ENCODE peak calls at places on chromosomes 2 and 18, in eight cellular contexts. One of them, this sample, is unnamed. For H3K4me1, the result is how much of the 10 kb centered on the place peaks cover.

GRCh38 chr2:37885329-37885993 is 39.6 kb upstream of the RMDN2 start:
- DNase-seq in IMR-90: no peak
- DNase-seq in left ventricle myocardium inferior: no peak
- DNase-seq in HCT116: no peak
- DNase-seq in cardiac muscle cell: no peak
- DNase-seq in adrenal gland: no peak
- DNase-seq in body of pancreas: no peak
- DNase-seq in CD8-positive, alpha-beta memory T cell: no peak
- DNase-seq in this sample: no peak

GRCh38 chr2:30149513-30149912 is 2.7 kb downstream of the YPEL5 start:
- DNase-seq in body of pancreas: no peak
- DNase-seq in IMR-90: no peak
- DNase-seq in cardiac muscle cell: peak
- DNase-seq in CD8-positive, alpha-beta memory T cell: peak
- DNase-seq in adrenal gland: no peak
- DNase-seq in left ventricle myocardium inferior: no peak
- DNase-seq in HCT116: no peak
- DNase-seq in this sample: no peak

GRCh38 chr2:74291891-74292621 is 51.2 kb downstream of the SLC4A5 start:
- DNase-seq in IMR-90: no peak
- DNase-seq in adrenal gland: no peak
- DNase-seq in CD8-positive, alpha-beta memory T cell: no peak
- DNase-seq in cardiac muscle cell: no peak
- DNase-seq in body of pancreas: no peak
- DNase-seq in left ventricle myocardium inferior: no peak
- DNase-seq in HCT116: no peak
- DNase-seq in this sample: no peak

GRCh38 chr18:3605562-3606443 is 155.8 kb downstream of the TGIF1 start:
- DNase-seq in cardiac muscle cell: no peak
- DNase-seq in IMR-90: peak
- DNase-seq in body of pancreas: no peak
- DNase-seq in left ventricle myocardium inferior: no peak
- DNase-seq in CD8-positive, alpha-beta memory T cell: peak
- DNase-seq in HCT116: no peak
- DNase-seq in adrenal gland: no peak
- DNase-seq in this sample: no peak

GRCh38 chr2:41698787-41699422 is 348.9 kb upstream of the PKDCC start:
- DNase-seq in IMR-90: no peak
- DNase-seq in body of pancreas: no peak
- DNase-seq in adrenal gland: peak
- DNase-seq in CD8-positive, alpha-beta memory T cell: no peak
- DNase-seq in left ventricle myocardium inferior: peak
- DNase-seq in cardiac muscle cell: peak
- DNase-seq in HCT116: no peak
- DNase-seq in this sample: no peak

GRCh38 chr2:32009479-32010256 is 1.1 kb downstream of the MEMO1 start:
- DNase-seq in HCT116: no peak
- DNase-seq in adrenal gland: peak
- DNase-seq in cardiac muscle cell: peak
- DNase-seq in IMR-90: no peak
- DNase-seq in body of pancreas: peak
- DNase-seq in CD8-positive, alpha-beta memory T cell: peak
- DNase-seq in left ventricle myocardium inferior: peak
- DNase-seq in this sample: no peak

GRCh38 chr2:181896286-181896685 is 4.8 kb downstream of the ITPRID2 start:
- DNase-seq in body of pancreas: no peak
- DNase-seq in CD8-positive, alpha-beta memory T cell: no peak
- DNase-seq in cardiac muscle cell: no peak
- DNase-seq in HCT116: no peak
- DNase-seq in left ventricle myocardium inferior: no peak
- DNase-seq in adrenal gland: no peak
- DNase-seq in IMR-90: no peak
- DNase-seq in this sample: no peak

GRCh38 chr18:44696892-44697291 is 16.2 kb downstream of the SETBP1 start:
- DNase-seq in left ventricle myocardium inferior: no peak
- DNase-seq in HCT116: no peak
- DNase-seq in cardiac muscle cell: peak
- DNase-seq in adrenal gland: no peak
- DNase-seq in IMR-90: no peak
- DNase-seq in CD8-positive, alpha-beta memory T cell: no peak
- DNase-seq in body of pancreas: peak
- DNase-seq in this sample: no peak

GRCh38 chr2:128379021-128380005 is 60.6 kb upstream of the HS6ST1 start:
- DNase-seq in left ventricle myocardium inferior: peak
- DNase-seq in adrenal gland: no peak
- DNase-seq in cardiac muscle cell: no peak
- DNase-seq in body of pancreas: peak
- DNase-seq in HCT116: no peak
- DNase-seq in IMR-90: peak
- DNase-seq in CD8-positive, alpha-beta memory T cell: no peak
- DNase-seq in this sample: peak

GRCh38 chr2:56018202-56018601 is 94.6 kb upstream of the EFEMP1 start:
- DNase-seq in body of pancreas: peak
- DNase-seq in cardiac muscle cell: no peak
- DNase-seq in CD8-positive, alpha-beta memory T cell: no peak
- DNase-seq in HCT116: no peak
- DNase-seq in left ventricle myocardium inferior: no peak
- DNase-seq in IMR-90: no peak
- DNase-seq in adrenal gland: no peak
- DNase-seq in this sample: no peak

GRCh38 chr2:120949957-120950590 is 214.4 kb downstream of the GLI2 start:
- DNase-seq in cardiac muscle cell: no peak
- DNase-seq in HCT116: no peak
- DNase-seq in adrenal gland: no peak
- DNase-seq in body of pancreas: no peak
- DNase-seq in IMR-90: peak
- DNase-seq in CD8-positive, alpha-beta memory T cell: no peak
- DNase-seq in left ventricle myocardium inferior: no peak
- DNase-seq in this sample: no peak

GRCh38 chr18:50240083-50240563 is 26.2 kb downstream of the CFAP53 start:
- DNase-seq in left ventricle myocardium inferior: no peak
- DNase-seq in adrenal gland: no peak
- DNase-seq in cardiac muscle cell: no peak
- DNase-seq in IMR-90: no peak
- DNase-seq in CD8-positive, alpha-beta memory T cell: no peak
- DNase-seq in body of pancreas: no peak
- DNase-seq in HCT116: peak
- DNase-seq in this sample: no peak

GRCh38 chr18:50143295-50143694 is 51.7 kb downstream of the MYO5B start:
- DNase-seq in HCT116: no peak
- DNase-seq in cardiac muscle cell: no peak
- DNase-seq in adrenal gland: no peak
- DNase-seq in IMR-90: no peak
- DNase-seq in CD8-positive, alpha-beta memory T cell: no peak
- DNase-seq in left ventricle myocardium inferior: no peak
- DNase-seq in body of pancreas: no peak
- DNase-seq in this sample: no peak

GRCh38 chr18:26547302-26548143 is 830 bp downstream of the KCTD1 start:
- DNase-seq in IMR-90: peak
- DNase-seq in body of pancreas: peak
- DNase-seq in cardiac muscle cell: peak
- DNase-seq in HCT116: no peak
- DNase-seq in adrenal gland: peak
- DNase-seq in left ventricle myocardium inferior: peak
- DNase-seq in CD8-positive, alpha-beta memory T cell: peak
- DNase-seq in this sample: peak

GRCh38 chr2:178484245-178485041 is 4.2 kb downstream of the PLEKHA3 start:
- DNase-seq in body of pancreas: peak
- DNase-seq in CD8-positive, alpha-beta memory T cell: no peak
- DNase-seq in adrenal gland: peak
- DNase-seq in IMR-90: peak
- DNase-seq in HCT116: no peak
- DNase-seq in cardiac muscle cell: no peak
- DNase-seq in left ventricle myocardium inferior: peak
- DNase-seq in this sample: peak

GRCh38 chr2:17753803-17754663 is at the start of the genes GEN1 and SMC6:
- DNase-seq in adrenal gland: peak
- DNase-seq in CD8-positive, alpha-beta memory T cell: peak
- DNase-seq in left ventricle myocardium inferior: peak
- DNase-seq in cardiac muscle cell: peak
- DNase-seq in body of pancreas: peak
- DNase-seq in IMR-90: peak
- DNase-seq in HCT116: peak
- DNase-seq in this sample: peak

GRCh38 chr2:17754773-17755425 is 961 bp downstream of the GEN1 start:
- DNase-seq in adrenal gland: no peak
- DNase-seq in body of pancreas: no peak
- DNase-seq in cardiac muscle cell: no peak
- DNase-seq in CD8-positive, alpha-beta memory T cell: no peak
- DNase-seq in IMR-90: no peak
- DNase-seq in left ventricle myocardium inferior: no peak
- DNase-seq in HCT116: no peak
- DNase-seq in this sample: no peak

GRCh38 chr2:17758123-17758522 is 4.2 kb downstream of the GEN1 start:
- DNase-seq in cardiac muscle cell: no peak
- DNase-seq in body of pancreas: no peak
- DNase-seq in HCT116: no peak
- DNase-seq in CD8-positive, alpha-beta memory T cell: no peak
- DNase-seq in IMR-90: no peak
- DNase-seq in adrenal gland: no peak
- DNase-seq in left ventricle myocardium inferior: no peak
- DNase-seq in this sample: no peak

GRCh38 chr2:17757321-17757720 is 3.4 kb downstream of the GEN1 start:
- DNase-seq in left ventricle myocardium inferior: no peak
- DNase-seq in body of pancreas: no peak
- DNase-seq in adrenal gland: no peak
- DNase-seq in HCT116: no peak
- DNase-seq in CD8-positive, alpha-beta memory T cell: no peak
- DNase-seq in IMR-90: peak
- DNase-seq in cardiac muscle cell: no peak
- DNase-seq in this sample: no peak

DNA sequence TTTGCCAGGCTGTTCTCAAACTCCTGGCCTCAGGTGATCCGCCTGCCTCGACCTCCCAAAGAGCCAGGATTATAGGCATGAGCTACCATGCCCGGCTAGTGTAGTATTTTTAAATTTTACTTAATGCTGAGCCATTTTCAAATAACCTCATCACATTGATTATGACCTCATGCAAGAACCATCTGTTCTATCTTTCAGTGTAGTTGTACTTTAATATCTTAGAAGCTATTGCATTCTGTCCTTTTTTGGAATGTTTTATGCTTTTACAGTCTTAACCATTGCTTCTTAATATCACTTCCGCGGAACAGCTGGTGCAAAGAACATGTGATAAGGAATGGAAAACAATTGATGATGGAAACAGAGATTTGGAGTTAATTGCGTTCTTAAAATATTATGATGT is 2.7 kb downstream of the GEN1 start:
- DNase-seq in IMR-90: peak
- DNase-seq in left ventricle myocardium inferior: no peak
- DNase-seq in HCT116: no peak
- DNase-seq in adrenal gland: no peak
- DNase-seq in cardiac muscle cell: no peak
- DNase-seq in body of pancreas: no peak
- DNase-seq in CD8-positive, alpha-beta memory T cell: no peak
- DNase-seq in this sample: no peak
- H3K4me3 ChIP-seq in IMR-90: no peak
- H3K4me3 ChIP-seq in left ventricle myocardium inferior: no peak
- H3K4me3 ChIP-seq in HCT116: no peak
- H3K4me3 ChIP-seq in adrenal gland: no peak
- H3K4me3 ChIP-seq in cardiac muscle cell: no peak
- H3K4me3 ChIP-seq in body of pancreas: no peak
- H3K4me3 ChIP-seq in CD8-positive, alpha-beta memory T cell: no peak
- H3K4me3 ChIP-seq in this sample: no peak

DNA sequence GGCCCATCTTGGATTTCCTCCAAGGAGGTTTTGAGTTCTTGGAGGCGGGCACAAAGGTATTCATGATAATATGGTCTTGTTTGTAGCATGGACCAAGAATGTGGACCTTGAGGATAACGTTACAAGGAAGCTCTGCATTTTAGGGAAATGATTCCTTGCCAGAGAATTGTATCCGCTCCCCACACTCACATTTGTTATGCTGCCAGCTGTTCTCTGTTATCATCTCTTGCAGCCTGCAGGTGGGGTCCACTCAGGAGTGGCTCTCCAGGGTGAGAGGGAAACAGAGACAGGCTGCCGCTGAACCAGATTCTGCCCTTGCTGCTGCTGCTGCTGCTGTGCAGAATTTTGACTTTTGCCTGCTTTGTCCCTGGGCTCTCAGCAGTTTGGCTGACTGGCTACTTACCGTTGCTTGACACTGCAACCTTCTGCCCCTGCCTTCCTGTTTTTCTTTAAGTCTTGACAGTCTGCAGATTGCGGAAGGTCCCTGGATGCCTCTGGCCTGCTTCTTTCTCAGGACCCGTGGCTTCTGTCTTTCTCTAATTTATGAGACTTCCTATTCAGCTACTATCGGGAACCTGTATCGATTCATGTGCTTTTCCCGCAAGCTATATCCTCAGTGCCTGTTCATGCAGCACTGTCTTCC is 122.3 kb upstream of the DOCK10 start:
- DNase-seq in body of pancreas: no peak
- DNase-seq in left ventricle myocardium inferior: no peak
- DNase-seq in adrenal gland: no peak
- DNase-seq in IMR-90: no peak
- DNase-seq in HCT116: no peak
- DNase-seq in cardiac muscle cell: peak
- DNase-seq in CD8-positive, alpha-beta memory T cell: no peak
- DNase-seq in this sample: no peak
- H3K4me1 ChIP-seq in body of pancreas: under half
- H3K4me1 ChIP-seq in left ventricle myocardium inferior: under half
- H3K4me1 ChIP-seq in adrenal gland: under half
- H3K4me1 ChIP-seq in IMR-90: under half
- H3K4me1 ChIP-seq in HCT116: under half
- H3K4me1 ChIP-seq in cardiac muscle cell: under half
- H3K4me1 ChIP-seq in CD8-positive, alpha-beta memory T cell: under half
- H3K4me1 ChIP-seq in this sample: under half

DNA sequence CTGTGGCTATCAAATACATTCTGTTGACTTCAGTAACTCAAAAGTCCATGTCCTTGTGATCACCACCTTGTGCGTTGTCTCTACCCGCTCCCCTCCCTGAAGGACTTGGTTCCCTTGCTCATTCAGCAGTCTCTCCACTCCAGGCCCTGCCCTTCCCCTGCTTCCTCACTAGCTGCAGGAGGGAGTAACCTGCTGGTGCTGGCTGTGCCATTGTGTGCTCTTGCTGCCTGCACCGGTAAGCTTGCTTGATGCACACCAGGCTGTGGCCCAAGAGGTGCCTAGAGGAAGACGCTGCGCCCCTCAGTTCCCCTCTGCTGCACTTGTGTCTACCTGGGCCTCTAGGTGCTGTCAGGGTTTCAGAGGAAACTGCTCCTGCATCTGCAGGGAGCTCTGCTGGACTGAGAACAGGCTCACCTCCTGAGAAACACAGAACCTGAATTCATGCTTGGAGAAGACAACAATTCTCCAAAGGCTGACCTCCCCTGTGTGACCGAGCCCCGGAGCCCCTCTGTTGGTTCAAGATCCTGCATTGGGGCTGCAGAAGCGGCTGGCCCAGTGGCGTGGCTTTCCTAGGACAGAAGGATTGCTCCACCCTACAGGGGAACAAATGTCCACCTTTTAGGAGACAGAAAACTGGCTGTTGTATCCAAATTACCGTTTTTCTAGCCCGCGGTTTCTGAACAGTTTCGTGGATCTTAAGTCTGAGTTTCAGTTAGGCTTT is 33.6 kb downstream of the PTPRM start:
- DNase-seq in left ventricle myocardium inferior: no peak
- DNase-seq in body of pancreas: no peak
- DNase-seq in IMR-90: no peak
- DNase-seq in adrenal gland: no peak
- DNase-seq in HCT116: no peak
- DNase-seq in cardiac muscle cell: no peak
- DNase-seq in CD8-positive, alpha-beta memory T cell: no peak
- DNase-seq in this sample: no peak
- H3K4me3 ChIP-seq in left ventricle myocardium inferior: no peak
- H3K4me3 ChIP-seq in body of pancreas: no peak
- H3K4me3 ChIP-seq in IMR-90: no peak
- H3K4me3 ChIP-seq in adrenal gland: no peak
- H3K4me3 ChIP-seq in HCT116: no peak
- H3K4me3 ChIP-seq in cardiac muscle cell: no peak
- H3K4me3 ChIP-seq in CD8-positive, alpha-beta memory T cell: no peak
- H3K4me3 ChIP-seq in this sample: no peak

GRCh38 chr2:60496475-60496874 is 57.0 kb downstream of the BCL11A start:
- DNase-seq in HCT116: no peak
- DNase-seq in CD8-positive, alpha-beta memory T cell: no peak
- DNase-seq in left ventricle myocardium inferior: no peak
- DNase-seq in body of pancreas: no peak
- DNase-seq in IMR-90: no peak
- DNase-seq in cardiac muscle cell: no peak
- DNase-seq in adrenal gland: no peak
- DNase-seq in this sample: no peak
- H3K4me1 ChIP-seq in HCT116: under half
- H3K4me1 ChIP-seq in CD8-positive, alpha-beta memory T cell: under half
- H3K4me1 ChIP-seq in left ventricle myocardium inferior: half or more
- H3K4me1 ChIP-seq in body of pancreas: under half
- H3K4me1 ChIP-seq in IMR-90: under half
- H3K4me1 ChIP-seq in cardiac muscle cell: under half
- H3K4me1 ChIP-seq in adrenal gland: under half
- H3K4me1 ChIP-seq in this sample: under half

This sample was measured in right atrium auricular region.